ENCODE peak calls at places on chromosome 17, in four cellular contexts. K is fibroblast of lung, Y is tibial nerve, X is cardiac fibroblast. I is an unnamed sample.

GRCh38 chr17:70905796-70906195 is 736.5 kb downstream of the KCNJ2 start:
- DNase-seq in K (peak; percentile 100), Y (no peak), X (peak; percentile 100), I (no peak)

GRCh38 chr17:4445731-4446130 is 12.0 kb downstream of the SPNS3 start:
- DNase-seq in K (no peak), Y (no peak), X (no peak), I (no peak)

GRCh38 chr17:565506-565905 is 149.1 kb downstream of the VPS53 start:
- DNase-seq in K (no peak), Y (no peak), X (no peak), I (no peak)

GRCh38 chr17:42586514-42587230 is 9.1 kb upstream of the PSMC3IP start:
- DNase-seq in K (no peak), Y (no peak), X (no peak), I (no peak)

GRCh38 chr17:40612510-40613244 is 34.9 kb downstream of the SMARCE1 start:
- DNase-seq in K (no peak), Y (no peak), X (no peak), I (peak; percentile 78)

GRCh38 chr17:3448059-3448630 is 14.5 kb upstream of the OR1E2 start:
- DNase-seq in K (no peak), Y (no peak), X (peak; percentile 3), I (no peak)

GRCh38 chr17:77610980-77611641 is 347.4 kb upstream of the TNRC6C start:
- DNase-seq in K (no peak), Y (no peak), X (no peak), I (no peak)

GRCh38 chr17:3658784-3659449 is 9.5 kb downstream of the TAX1BP3 start:
- DNase-seq in K (no peak), Y (no peak), X (no peak), I (no peak)

GRCh38 chr17:41710472-41711090 is 1.6 kb upstream of the GAST start:
- DNase-seq in K (peak; percentile 91), Y (no peak), X (peak; percentile 95), I (no peak)

GRCh38 chr17:43632231-43632630 is 29.5 kb downstream of the MEOX1 start:
- DNase-seq in K (no peak), Y (no peak), X (no peak), I (no peak)

GRCh38 chr17:16100737-16101400 is 101.2 kb downstream of the TTC19 start:
- DNase-seq in K (peak; percentile 8), Y (no peak), X (peak; percentile 38), I (no peak)

GRCh38 chr17:6269474-6269873 is 165.4 kb downstream of the AIPL1 start:
- DNase-seq in K (peak; percentile 54), Y (no peak), X (peak; percentile 32), I (no peak)

GRCh38 chr17:603405-604193 is 111.0 kb downstream of the VPS53 start:
- DNase-seq in K (no peak), Y (no peak), X (no peak), I (no peak)

GRCh38 chr17:43874293-43874692 is 27.3 kb downstream of the CD300LG start:
- DNase-seq in K (no peak), Y (no peak), X (no peak), I (no peak)

GRCh38 chr17:60138769-60139437 is 10.9 kb upstream of the CA4 start:
- DNase-seq in K (no peak), Y (no peak), X (no peak), I (no peak)

GRCh38 chr17:43588121-43588520 is 42.0 kb upstream of the ETV4 start:
- DNase-seq in K (no peak), Y (no peak), X (peak; percentile 27), I (no peak)

GRCh38 chr17:34361478-34362061 is 1.5 kb downstream of the CCL1 start:
- DNase-seq in K (peak; percentile 75), Y (peak; percentile 89), X (peak; percentile 96), I (peak; percentile 95)

GRCh38 chr17:39123627-39124026 is 27.8 kb downstream of the PLXDC1 start:
- DNase-seq in K (peak; percentile 43), Y (no peak), X (no peak), I (no peak)

GRCh38 chr17:7280519-7281073 is 922 bp upstream of the SLC2A4 start:
- DNase-seq in K (peak; percentile 60), Y (peak; percentile 70), X (peak; percentile 85), I (peak; percentile 96)

GRCh38 chr17:27651411-27652345 is 20.7 kb downstream of the LGALS9 start:
- DNase-seq in K (no peak), Y (peak; percentile 57), X (peak; percentile 73), I (no peak)

GRCh38 chr17:79935845-79936470 is 96.7 kb upstream of the CBX4 start:
- DNase-seq in K (no peak), Y (no peak), X (no peak), I (no peak)

GRCh38 chr17:49962599-49963276 is 6.3 kb upstream of the DLX4 start:
- DNase-seq in K (no peak), Y (no peak), X (no peak), I (no peak)

GRCh38 chr17:80457236-80457856 is 19.1 kb downstream of the NPTX1 start:
- DNase-seq in K (no peak), Y (no peak), X (no peak), I (no peak)

GRCh38 chr17:59367657-59368045 is 36.2 kb downstream of the YPEL2 start:
- DNase-seq in K (peak; percentile 46), Y (no peak), X (peak; percentile 39), I (no peak)

GRCh38 chr17:56661906-56662305 is 68.4 kb downstream of the NOG start:
- DNase-seq in K (no peak), Y (no peak), X (no peak), I (no peak)

GRCh38 chr17:15185625-15185991 is 79.5 kb downstream of the PMP22 start:
- DNase-seq in K (peak; percentile 36), Y (no peak), X (peak; percentile 62), I (no peak)

GRCh38 chr17:12618557-12618956 is 47.1 kb upstream of the MYOCD start:
- DNase-seq in K (peak; percentile 81), Y (no peak), X (peak; percentile 85), I (no peak)

GRCh38 chr17:66056148-66056547 is 135.8 kb downstream of the CEP112 start:
- DNase-seq in K (no peak), Y (no peak), X (no peak), I (no peak)

GRCh38 chr17:34071891-34072420 is 183.1 kb upstream of the CCL2 start:
- DNase-seq in K (no peak), Y (no peak), X (no peak), I (peak; percentile 85)

GRCh38 chr17:7475764-7476422 is 3.5 kb downstream of the ZBTB4 start:
- DNase-seq in K (no peak), Y (no peak), X (peak; percentile 37), I (peak; percentile 94)

GRCh38 chr17:68425979-68426378 is 31.3 kb downstream of the WIPI1 start:
- DNase-seq in K (no peak), Y (no peak), X (no peak), I (peak; percentile 87)

GRCh38 chr17:80948091-80948960 is 43.3 kb upstream of the CHMP6 start:
- DNase-seq in K (no peak), Y (no peak), X (no peak), I (no peak)

GRCh38 chr17:82053556-82054263 is 2.0 kb downstream of the GPS1 start:
- DNase-seq in K (no peak), Y (no peak), X (no peak), I (no peak)

GRCh38 chr17:41645371-41646063 is 21.1 kb upstream of the KRT17 start:
- DNase-seq in K (peak; percentile 69), Y (no peak), X (peak; percentile 72), I (no peak)

GRCh38 chr17:41326173-41327145 is 10.9 kb upstream of the KRTAP17-1 start:
- DNase-seq in K (no peak), Y (no peak), X (no peak), I (no peak)

GRCh38 chr17:17401271-17401781 is 75.5 kb upstream of the MED9 start:
- DNase-seq in K (peak; percentile 43), Y (no peak), X (peak; percentile 45), I (no peak)
- TF ChIP-seq CTCF in K (no peak), Y (no peak), X (peak; percentile 16), I (no peak)

DNA sequence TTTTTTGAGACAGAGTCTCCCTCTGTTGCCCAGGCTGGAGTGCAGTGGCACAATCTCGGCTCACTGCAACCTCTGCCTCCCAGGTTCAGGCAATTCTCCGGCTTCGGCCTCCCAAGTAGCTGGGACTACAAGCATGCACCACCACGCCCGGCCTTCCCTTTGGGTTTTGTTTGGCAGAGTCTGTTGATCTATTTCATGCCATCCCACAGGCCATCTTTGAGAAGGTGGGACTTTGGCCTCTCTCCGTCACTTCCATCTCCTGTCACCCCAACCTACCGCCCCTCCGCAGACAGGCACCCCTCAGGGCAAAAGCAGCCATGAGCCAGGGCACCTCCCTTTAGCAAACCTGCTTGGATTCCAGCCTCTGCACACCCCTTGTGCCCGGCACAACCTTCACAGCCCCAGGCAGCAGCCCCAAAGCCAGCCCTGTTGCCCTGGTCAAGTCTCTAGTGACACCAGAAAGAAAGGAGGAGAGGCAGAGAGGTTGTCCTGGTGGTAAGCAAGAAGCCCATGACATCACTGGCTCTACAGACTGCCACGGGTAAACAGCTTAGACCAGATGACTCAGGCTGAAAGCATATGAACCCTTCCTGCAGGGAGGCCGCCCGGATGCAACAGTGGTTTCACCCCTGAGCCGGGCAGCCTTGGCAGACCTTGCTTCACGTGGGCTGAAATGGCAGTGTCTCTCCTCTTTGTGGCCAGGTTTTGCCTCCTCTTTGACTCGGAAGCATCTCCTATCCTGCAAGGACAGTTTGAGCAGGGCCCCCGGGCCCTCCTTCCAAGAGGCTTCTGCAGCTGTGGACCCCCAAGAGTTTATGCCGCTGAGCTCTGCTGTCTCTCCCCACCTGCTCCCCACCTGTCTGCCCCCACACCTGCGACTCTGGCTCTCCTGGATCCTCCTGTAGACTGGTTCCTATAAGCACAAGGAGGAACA is 8.1 kb upstream of the TIMP2 start:
- DNase-seq in K (peak; percentile 99), Y (peak; percentile 47), X (peak; percentile 99), I (no peak)
- TF ChIP-seq CTCF in K (no peak), Y (no peak), X (no peak), I (no peak)

GRCh38 chr17:64709481-64709880 is 47.4 kb upstream of the SMURF2 start:
- DNase-seq in K (no peak), Y (no peak), X (no peak), I (no peak)

GRCh38 chr17:64707077-64707591 is 45.0 kb upstream of the SMURF2 start:
- DNase-seq in K (peak; percentile 100), Y (peak; percentile 62), X (peak; percentile 100), I (peak; percentile 97)

GRCh38 chr17:64702815-64703214 is 40.7 kb upstream of the SMURF2 start:
- DNase-seq in K (no peak), Y (no peak), X (no peak), I (no peak)

GRCh38 chr17:64706224-64707076 is 44.3 kb upstream of the SMURF2 start:
- DNase-seq in K (peak; percentile 47), Y (no peak), X (no peak), I (no peak)
- TF ChIP-seq CTCF in K (no peak), Y (no peak), X (no peak), I (no peak)

GRCh38 chr17:76391200-76391715 is 6.8 kb downstream of the SPHK1 start:
- DNase-seq in K (no peak), Y (no peak), X (no peak), I (no peak)

GRCh38 chr17:76386966-76387765 is 2.8 kb downstream of the SPHK1 start:
- DNase-seq in K (no peak), Y (no peak), X (no peak), I (no peak)

GRCh38 chr17:76390003-76390421 is 5.6 kb downstream of the SPHK1 start:
- DNase-seq in K (no peak), Y (no peak), X (peak; percentile 47), I (no peak)

GRCh38 chr17:76385892-76386786 is 1.7 kb downstream of the SPHK1 start:
- DNase-seq in K (peak; percentile 73), Y (peak; percentile 75), X (peak; percentile 90), I (peak; percentile 95)

GRCh38 chr17:76388966-76389888 is 4.8 kb downstream of the SPHK1 start:
- DNase-seq in K (no peak), Y (no peak), X (peak; percentile 53), I (no peak)
- TF ChIP-seq CTCF in K (no peak), Y (no peak), X (peak; percentile 29), I (peak; percentile 7)

I was measured in esophagus muscularis mucosa.